ENCODE peak calls at places on chromosomes 12 and 14, in seven cellular contexts. P, E, N, F, K, B and T are unnamed samples.

GRCh38 chr12:38775457-38775856 is 129.9 kb downstream of the CPNE8 start:
- DNase-seq in P (no peak), E (no peak), N (no peak), F (no peak), K (no peak), B (no peak), T (no peak)

GRCh38 chr14:104377256-104377655 is 202.3 kb upstream of the C14orf180 start:
- DNase-seq in P (no peak), E (peak), N (no peak), F (no peak), K (no peak), B (no peak), T (no peak)

GRCh38 chr14:92794547-92794941 is 439 bp downstream of the GOLGA5 start:
- DNase-seq in P (no peak), E (peak), N (no peak), F (no peak), K (peak), B (no peak), T (no peak)

GRCh38 chr14:68936980-68937379 is 42.1 kb downstream of the ACTN1 start:
- DNase-seq in P (no peak), E (no peak), N (no peak), F (no peak), K (no peak), B (no peak), T (no peak)

GRCh38 chr14:91980157-91980556 is 32.7 kb upstream of the FBLN5 start:
- DNase-seq in P (no peak), E (no peak), N (no peak), F (peak), K (peak), B (no peak), T (no peak)

GRCh38 chr14:74739293-74740030 is 23.7 kb upstream of the YLPM1 start:
- DNase-seq in P (no peak), E (no peak), N (no peak), F (no peak), K (peak), B (no peak), T (no peak)

GRCh38 chr14:53412819-53413664 is 259.9 kb upstream of the DDHD1 start:
- DNase-seq in P (no peak), E (no peak), N (peak), F (no peak), K (peak), B (no peak), T (no peak)

GRCh38 chr14:61524211-61524806 is 171.0 kb upstream of the HIF1A start:
- DNase-seq in P (no peak), E (no peak), N (no peak), F (no peak), K (peak), B (no peak), T (no peak)

GRCh38 chr12:118983147-118983824 is 1.9 kb downstream of the SRRM4 start:
- DNase-seq in P (no peak), E (no peak), N (no peak), F (no peak), K (no peak), B (no peak), T (no peak)

GRCh38 chr14:102095871-102096568 is 9.2 kb upstream of the HSP90AA1 start:
- DNase-seq in P (no peak), E (no peak), N (no peak), F (no peak), K (no peak), B (no peak), T (no peak)

GRCh38 chr12:115450017-115450416 is 766.0 kb upstream of the TBX3 start:
- DNase-seq in P (no peak), E (no peak), N (no peak), F (no peak), K (no peak), B (no peak), T (no peak)

GRCh38 chr14:56198438-56198837 is 80.2 kb downstream of the PELI2 start:
- DNase-seq in P (no peak), E (no peak), N (no peak), F (no peak), K (no peak), B (no peak), T (no peak)

GRCh38 chr14:52182853-52183252 is 84.6 kb upstream of the PTGDR start:
- DNase-seq in P (no peak), E (no peak), N (no peak), F (no peak), K (no peak), B (no peak), T (no peak)

GRCh38 chr14:63435838-63436237 is 107.3 kb downstream of the PPP2R5E start:
- DNase-seq in P (no peak), E (peak), N (no peak), F (no peak), K (no peak), B (no peak), T (peak)

GRCh38 chr12:66693901-66694513 is 15.1 kb upstream of the GRIP1 start:
- DNase-seq in P (no peak), E (no peak), N (peak), F (no peak), K (peak), B (no peak), T (no peak)

GRCh38 chr12:4270670-4271432 is 2.7 kb upstream of the CCND2 start:
- DNase-seq in P (peak), E (peak), N (peak), F (no peak), K (no peak), B (no peak), T (peak)

GRCh38 chr12:62123721-62124203 is 136.4 kb upstream of the USP15 start:
- DNase-seq in P (no peak), E (no peak), N (peak), F (peak), K (peak), B (peak), T (no peak)

GRCh38 chr14:105482486-105483110 is 4.1 kb upstream of the CRIP1 start:
- DNase-seq in P (no peak), E (no peak), N (no peak), F (no peak), K (no peak), B (no peak), T (no peak)

GRCh38 chr14:80325112-80325511 is 113.8 kb upstream of the DIO2 start:
- DNase-seq in P (no peak), E (no peak), N (no peak), F (no peak), K (no peak), B (no peak), T (no peak)

GRCh38 chr12:84937383-84937782 is 24.8 kb upstream of the SLC6A15 start:
- DNase-seq in P (no peak), E (no peak), N (no peak), F (no peak), K (no peak), B (no peak), T (no peak)

GRCh38 chr12:80166751-80167150 is 67.4 kb downstream of the OTOGL start:
- DNase-seq in P (no peak), E (no peak), N (no peak), F (no peak), K (no peak), B (no peak), T (no peak)

GRCh38 chr12:26732010-26732908 is 100.7 kb downstream of the ITPR2 start:
- DNase-seq in P (no peak), E (no peak), N (peak), F (no peak), K (no peak), B (no peak), T (no peak)

GRCh38 chr12:121955258-121956040 is 37.1 kb downstream of the CFAP251 start:
- DNase-seq in P (no peak), E (no peak), N (no peak), F (no peak), K (peak), B (no peak), T (no peak)

GRCh38 chr14:101508948-101509729 is 52.2 kb upstream of the DIO3 start:
- DNase-seq in P (no peak), E (peak), N (no peak), F (no peak), K (no peak), B (no peak), T (no peak)

GRCh38 chr12:53985900-53986685 is 1.1 kb downstream of the HOXC10 start:
- DNase-seq in P (no peak), E (peak), N (peak), F (no peak), K (peak), B (no peak), T (peak)

GRCh38 chr14:69493791-69494190 is 9.3 kb downstream of the PLEKHD1 start:
- DNase-seq in P (no peak), E (no peak), N (no peak), F (no peak), K (no peak), B (no peak), T (no peak)

GRCh38 chr12:67455236-67455635 is 186.1 kb downstream of the CAND1 start:
- DNase-seq in P (no peak), E (no peak), N (no peak), F (no peak), K (no peak), B (no peak), T (no peak)

GRCh38 chr12:80188566-80188965 is 89.2 kb downstream of the OTOGL start:
- DNase-seq in P (no peak), E (no peak), N (no peak), F (no peak), K (no peak), B (no peak), T (no peak)

GRCh38 chr12:113971392-113971791 is 5.3 kb upstream of the RBM19 start:
- DNase-seq in P (no peak), E (no peak), N (no peak), F (no peak), K (no peak), B (no peak), T (no peak)

GRCh38 chr12:111386891-111387290 is 18.0 kb upstream of the PHETA1 start:
- DNase-seq in P (no peak), E (no peak), N (no peak), F (no peak), K (peak), B (no peak), T (no peak)

GRCh38 chr12:112714166-112714565 is 77.4 kb upstream of the RPH3A start:
- DNase-seq in P (no peak), E (no peak), N (no peak), F (no peak), K (no peak), B (no peak), T (no peak)

GRCh38 chr12:12807970-12808702 is 5.0 kb upstream of the DDX47 start:
- DNase-seq in P (peak), E (peak), N (no peak), F (no peak), K (peak), B (peak), T (peak)

GRCh38 chr12:121803861-121804416 is at the start of gene SETD1B:
- DNase-seq in P (no peak), E (peak), N (peak), F (peak), K (peak), B (no peak), T (no peak)

GRCh38 chr14:54589843-54590242 is 22.9 kb downstream of the SAMD4A start:
- DNase-seq in P (no peak), E (no peak), N (no peak), F (no peak), K (peak), B (no peak), T (no peak)